ENCODE peak calls at places on chromosomes 12 and 14, in nine cellular contexts. G, A, E, U, D, W, M, Q and F are unnamed samples.

GRCh38 chr14:104536942-104537612 is 42.5 kb upstream of the C14orf180 start:
- ATAC-seq in G (no peak), A (no peak), E (no peak), U (peak; percentile 62), D (no peak), W (no peak), M (no peak), Q (no peak), F (no peak)

GRCh38 chr14:64220056-64220455 is 74.1 kb downstream of the ESR2 start:
- ATAC-seq in G (no peak), A (no peak), E (no peak), U (peak; percentile 23), D (peak; percentile 69), W (no peak), M (peak; percentile 24), Q (no peak), F (no peak)

GRCh38 chr12:71710276-71711125 is 24.6 kb downstream of the TMEM19 start:
- ATAC-seq in G (no peak), A (peak; percentile 57), E (no peak), U (peak; percentile 98), D (no peak), W (no peak), M (no peak), Q (peak; percentile 39), F (peak; percentile 82)

GRCh38 chr12:14843425-14843887 is at the start of gene ART4:
- ATAC-seq in G (no peak), A (no peak), E (no peak), U (no peak), D (no peak), W (peak; percentile 47), M (no peak), Q (no peak), F (no peak)

GRCh38 chr12:111458773-111459172 is 53.0 kb downstream of the SH2B3 start:
- ATAC-seq in G (no peak), A (no peak), E (no peak), U (peak; percentile 26), D (no peak), W (peak; percentile 22), M (no peak), Q (no peak), F (no peak)

GRCh38 chr14:103115845-103116572 is 7.3 kb upstream of the TNFAIP2 start:
- ATAC-seq in G (no peak), A (no peak), E (no peak), U (peak; percentile 31), D (no peak), W (no peak), M (no peak), Q (no peak), F (no peak)

GRCh38 chr12:100741084-100741711 is 53.4 kb upstream of the ANO4 start:
- ATAC-seq in G (peak; percentile 26), A (no peak), E (no peak), U (peak; percentile 74), D (peak; percentile 37), W (no peak), M (no peak), Q (no peak), F (no peak)

GRCh38 chr12:69837191-69838085 is 12.4 kb downstream of the MYRFL start:
- ATAC-seq in G (no peak), A (no peak), E (no peak), U (no peak), D (no peak), W (no peak), M (no peak), Q (no peak), F (no peak)

GRCh38 chr12:16606201-16606849 is 363 bp upstream of the LMO3 start:
- ATAC-seq in G (peak; percentile 81), A (no peak), E (no peak), U (peak; percentile 67), D (peak; percentile 63), W (peak; percentile 60), M (no peak), Q (no peak), F (no peak)

GRCh38 chr14:81303258-81303935 is 82.6 kb upstream of the GTF2A1 start:
- ATAC-seq in G (no peak), A (peak; percentile 96), E (peak; percentile 88), U (no peak), D (no peak), W (peak; percentile 69), M (peak; percentile 75), Q (peak; percentile 93), F (peak; percentile 97)

GRCh38 chr12:77102691-77103090 is 37.3 kb upstream of the E2F7 start:
- ATAC-seq in G (no peak), A (no peak), E (no peak), U (peak; percentile 38), D (no peak), W (no peak), M (no peak), Q (no peak), F (no peak)